ENCODE peak calls at places on chromosomes 6 and 20, in four cellular contexts. C, L, E and N are unnamed samples.

GRCh38 chr6:138307816-138308727 is 69.6 kb upstream of the SMIM28 start:
- DNase-seq in C (no peak), L (peak), E (no peak), N (peak)

GRCh38 chr6:34301408-34301807 is 52.6 kb upstream of the SMIM29 start:
- DNase-seq in C (no peak), L (peak), E (peak), N (no peak)

GRCh38 chr6:10837009-10837691 is 1.2 kb downstream of the MAK start:
- DNase-seq in C (no peak), L (peak), E (no peak), N (peak)

GRCh38 chr20:9516658-9516987 is 2.2 kb downstream of the LAMP5 start:
- DNase-seq in C (no peak), L (no peak), E (no peak), N (no peak)

GRCh38 chr6:144314003-144314485 is 28.9 kb downstream of the UTRN start:
- DNase-seq in C (no peak), L (peak), E (peak), N (no peak)

GRCh38 chr20:34407962-34408474 is 44.9 kb downstream of the ITCH start:
- DNase-seq in C (no peak), L (no peak), E (no peak), N (no peak)

GRCh38 chr6:52509281-52510212 is 67.3 kb downstream of the TRAM2 start:
- DNase-seq in C (no peak), L (no peak), E (no peak), N (no peak)

GRCh38 chr6:25122001-25122400 is 157.2 kb upstream of the CARMIL1 start:
- DNase-seq in C (no peak), L (peak), E (peak), N (no peak)

GRCh38 chr20:45138451-45139300 is 14.4 kb upstream of the WFDC12 start:
- DNase-seq in C (peak), L (peak), E (peak), N (peak)

GRCh38 chr6:148348335-148348734 is 5.7 kb downstream of the SASH1 start:
- DNase-seq in C (no peak), L (no peak), E (no peak), N (no peak)

GRCh38 chr20:53408728-53409157 is 184.9 kb downstream of the ZNF217 start:
- DNase-seq in C (no peak), L (peak), E (no peak), N (no peak)

GRCh38 chr20:53413188-53413631 is 180.4 kb downstream of the ZNF217 start:
- DNase-seq in C (peak), L (peak), E (no peak), N (peak)

GRCh38 chr20:53409177-53409576 is 184.5 kb downstream of the ZNF217 start:
- DNase-seq in C (no peak), L (no peak), E (no peak), N (no peak)

GRCh38 chr20:53411129-53411528 is 182.5 kb downstream of the ZNF217 start:
- DNase-seq in C (no peak), L (no peak), E (no peak), N (no peak)

GRCh38 chr20:53412600-53413187 is 180.9 kb downstream of the ZNF217 start:
- DNase-seq in C (no peak), L (no peak), E (no peak), N (no peak)
- H3K4me3 ChIP-seq in C (no peak), L (no peak), E (no peak), N (no peak)

DNA sequence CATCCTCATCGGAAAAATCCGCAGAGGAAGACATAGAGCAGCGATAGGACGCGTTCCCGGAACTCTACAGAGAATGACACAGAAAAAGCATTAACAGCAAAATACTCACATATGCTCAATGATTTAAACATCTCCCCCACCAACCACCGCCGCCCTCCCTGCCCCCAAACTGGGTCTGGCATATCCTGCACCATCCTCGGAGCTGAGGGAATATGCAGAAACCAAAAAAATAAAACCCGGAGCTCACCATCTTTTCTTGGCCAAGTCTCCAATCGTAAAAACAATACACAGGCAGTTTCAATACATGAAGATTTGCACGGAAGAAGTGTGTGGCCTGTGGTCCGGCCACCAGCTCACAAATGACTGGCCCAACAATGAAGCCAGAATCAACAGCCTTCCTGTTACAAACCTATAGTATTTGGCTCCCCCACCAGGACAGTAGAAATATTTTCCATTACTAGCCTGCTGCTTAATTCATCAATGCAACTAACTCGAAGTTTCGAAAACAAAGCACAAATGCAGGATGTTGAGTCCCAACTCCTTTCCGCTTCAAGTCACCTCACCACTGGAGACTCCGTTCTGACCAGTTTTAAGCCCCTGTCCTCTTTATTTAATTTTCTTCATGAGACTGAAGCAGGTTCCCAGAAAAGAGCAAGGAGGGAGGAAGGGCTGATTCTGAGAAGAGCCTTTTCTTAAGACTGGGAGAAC is 103.2 kb upstream of the BEND6 start:
- DNase-seq in C (peak), L (peak), E (peak), N (peak)
- H3K4me3 ChIP-seq in C (peak), L (peak), E (peak), N (peak)

GRCh38 chr20:56628873-56629463 is at the start of gene TFAP2C:
- DNase-seq in C (peak), L (peak), E (no peak), N (peak)
- H3K4me3 ChIP-seq in C (no peak), L (peak), E (peak), N (peak)

GRCh38 chr6:142026471-142026870 is 106.3 kb upstream of the GJE1 start:
- DNase-seq in C (no peak), L (no peak), E (no peak), N (peak)
- H3K4me3 ChIP-seq in C (no peak), L (no peak), E (no peak), N (no peak)

GRCh38 chr6:5235830-5236229 is 24.9 kb downstream of the LYRM4 start:
- DNase-seq in C (no peak), L (no peak), E (no peak), N (no peak)
- H3K4me3 ChIP-seq in C (no peak), L (no peak), E (no peak), N (no peak)

DNA sequence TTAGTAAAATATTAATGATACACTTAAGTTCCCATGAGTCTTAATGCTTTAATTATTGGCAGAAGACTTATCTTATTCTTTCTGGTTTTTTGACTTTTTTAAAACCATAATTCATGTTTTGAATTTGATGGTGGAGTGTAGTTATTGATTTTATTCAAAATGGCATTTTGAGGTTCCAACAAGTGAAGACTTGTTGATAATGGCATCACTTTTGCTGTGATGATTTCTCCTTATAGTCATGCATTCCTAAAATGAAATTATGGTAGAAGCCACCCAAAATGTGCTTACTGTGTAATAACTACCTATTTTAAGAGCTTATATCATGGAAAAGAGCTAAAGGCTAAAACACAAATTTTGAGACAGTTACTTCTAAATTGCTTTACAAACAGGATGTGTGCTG is 2.2 kb downstream of the DOP1A start:
- DNase-seq in C (no peak), L (no peak), E (no peak), N (peak)
- H3K4me3 ChIP-seq in C (peak), L (no peak), E (no peak), N (peak)

DNA sequence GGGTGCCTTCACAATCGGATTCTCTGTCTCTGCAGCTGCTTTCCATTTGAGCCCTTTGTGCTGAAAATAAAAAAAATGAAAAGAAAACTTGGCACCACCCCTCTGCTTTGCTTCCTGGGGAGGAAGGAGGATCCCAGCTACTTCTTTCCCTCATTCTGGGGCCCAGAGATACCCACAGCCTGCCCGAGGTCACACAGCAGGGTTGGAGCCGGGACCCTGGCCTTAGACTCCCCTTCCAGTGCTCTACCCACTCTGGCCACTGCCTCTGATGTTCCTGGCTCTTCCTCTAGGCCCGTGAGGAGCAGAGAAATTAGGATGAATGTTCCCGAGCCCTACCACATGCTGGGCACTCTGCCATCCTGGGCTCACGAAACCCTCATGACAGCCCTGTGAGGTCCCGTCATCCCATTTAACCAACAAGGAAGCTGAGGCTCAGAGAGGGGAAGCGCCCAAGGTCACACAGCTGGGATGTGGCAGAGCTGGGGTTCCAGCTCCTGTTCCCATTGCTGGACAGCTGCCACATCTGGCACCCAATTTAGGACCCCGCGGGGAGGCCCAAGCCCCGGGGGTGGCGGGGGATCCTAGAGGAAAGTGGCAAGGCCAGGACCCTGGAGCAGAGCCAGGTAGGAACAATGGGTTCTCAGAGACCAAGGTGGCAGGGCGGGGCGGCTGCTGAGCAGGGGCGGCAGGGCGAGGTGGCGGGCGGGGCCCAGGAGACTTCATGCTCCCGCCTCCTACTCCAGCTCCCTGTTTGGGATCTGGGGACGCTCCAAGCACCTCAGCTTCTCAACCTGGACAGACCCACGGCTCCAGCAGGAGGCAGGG is 76.6 kb downstream of the CEBPB start:
- DNase-seq in C (no peak), L (peak), E (peak), N (peak)
- H3K4me3 ChIP-seq in C (no peak), L (no peak), E (no peak), N (no peak)

DNA sequence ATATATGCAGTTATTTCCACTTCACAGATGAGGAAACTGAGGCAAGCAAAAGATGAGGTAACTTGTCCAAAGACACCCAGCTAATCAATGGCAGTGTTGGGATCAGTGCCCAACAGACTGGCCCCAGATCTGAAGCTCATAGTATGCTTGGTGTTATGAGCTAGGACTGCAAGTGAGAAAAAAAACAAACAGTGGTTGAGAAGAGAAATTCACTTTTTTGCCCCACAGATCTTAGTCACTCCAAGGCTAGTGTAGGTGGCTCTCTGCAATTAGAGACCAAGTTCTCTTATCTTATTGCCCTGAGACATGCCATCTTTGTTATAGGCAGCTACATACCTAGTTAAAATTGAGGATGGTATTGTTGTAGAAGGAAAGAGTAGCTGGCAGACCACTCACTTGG is 16.3 kb downstream of the PLEKHG1 start:
- DNase-seq in C (no peak), L (no peak), E (no peak), N (no peak)
- H3K4me3 ChIP-seq in C (no peak), L (no peak), E (no peak), N (no peak)

GRCh38 chr6:50520862-50521261 is 192.5 kb upstream of the TFAP2D start:
- DNase-seq in C (no peak), L (no peak), E (no peak), N (no peak)

DNA sequence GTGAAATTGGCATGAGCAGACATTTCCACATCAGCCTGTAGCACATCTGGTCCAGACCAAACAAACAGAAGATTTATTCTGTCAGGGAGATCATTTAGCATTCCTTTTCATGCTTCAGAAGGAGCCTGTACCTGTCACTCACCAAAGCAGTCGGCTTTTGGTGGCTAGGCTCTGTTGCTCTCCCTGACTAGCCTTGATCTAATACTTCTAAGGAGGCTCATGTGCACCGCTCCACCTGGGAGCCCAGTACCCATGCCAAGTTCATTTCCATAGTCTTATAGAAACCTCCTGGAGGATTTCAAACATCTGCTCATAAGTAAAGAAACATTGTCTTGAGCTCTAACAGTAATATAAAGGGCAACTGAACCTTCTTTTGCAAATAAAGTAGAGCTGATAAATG is 193.0 kb upstream of the TFAP2D start:
- DNase-seq in C (no peak), L (no peak), E (no peak), N (no peak)
- H3K4me3 ChIP-seq in C (no peak), L (no peak), E (no peak), N (no peak)